ENCODE peak calls at places on chromosomes 11 and 22, in six cellular contexts. C is EL, V is kidney, U is HCT116, H is A673, F is T-helper 9 cell. E is an unnamed sample.

GRCh38 chr11:58573451-58574104 is 2.1 kb downstream of the LPXN start:
- DNase-seq in C (peak; percentile 91), V (no peak), U (no peak), H (peak; percentile 68), F (peak; percentile 49), E (no peak)

GRCh38 chr11:72721689-72722049 is 30.5 kb downstream of the ARAP1 start:
- DNase-seq in C (peak; percentile 30), V (peak; percentile 85), U (no peak), H (peak; percentile 28), F (peak; percentile 32), E (peak; percentile 70)

GRCh38 chr11:100403817-100404216 is 283.3 kb upstream of the ARHGAP42 start:
- DNase-seq in C (peak; percentile 84), V (no peak), U (no peak), H (no peak), F (no peak), E (no peak)

GRCh38 chr22:26585104-26585790 is 4.7 kb downstream of the TPST2 start:
- DNase-seq in C (peak; percentile 98), V (no peak), U (no peak), H (peak; percentile 45), F (no peak), E (peak; percentile 95)

GRCh38 chr11:75946531-75947530 is 131.8 kb downstream of the UVRAG start:
- DNase-seq in C (no peak), V (no peak), U (peak; percentile 6), H (peak; percentile 80), F (no peak), E (no peak)

GRCh38 chr11:130344846-130345245 is 30.1 kb upstream of the ZBTB44 start:
- DNase-seq in C (no peak), V (no peak), U (no peak), H (no peak), F (no peak), E (no peak)

GRCh38 chr22:23402275-23403151 is 177.6 kb downstream of the IGLL1 start:
- DNase-seq in C (peak; percentile 31), V (peak; percentile 90), U (peak; percentile 66), H (peak; percentile 73), F (no peak), E (peak; percentile 59)

GRCh38 chr11:132068556-132068955 is 698.1 kb downstream of the NTM start:
- DNase-seq in C (no peak), V (no peak), U (no peak), H (no peak), F (no peak), E (no peak)

GRCh38 chr11:115170133-115170815 is 333.9 kb downstream of the CADM1 start:
- DNase-seq in C (peak; percentile 4), V (no peak), U (no peak), H (peak; percentile 48), F (no peak), E (no peak)

GRCh38 chr22:46620588-46621242 is 529 bp downstream of the GRAMD4 start:
- DNase-seq in C (no peak), V (no peak), U (no peak), H (no peak), F (no peak), E (no peak)

GRCh38 chr11:128318856-128319474 is 268.4 kb downstream of the ETS1 start:
- DNase-seq in C (peak; percentile 36), V (no peak), U (no peak), H (no peak), F (peak; percentile 53), E (no peak)

GRCh38 chr11:12808519-12808918 is 134.3 kb downstream of the TEAD1 start:
- DNase-seq in C (peak; percentile 72), V (no peak), U (no peak), H (no peak), F (no peak), E (no peak)

GRCh38 chr11:6962141-6962540 is 35.9 kb downstream of the ZNF215 start:
- DNase-seq in C (no peak), V (no peak), U (no peak), H (no peak), F (no peak), E (no peak)

GRCh38 chr11:62546937-62547625 is 475 bp upstream of the AHNAK start:
- DNase-seq in C (peak; percentile 71), V (peak; percentile 84), U (no peak), H (peak; percentile 46), F (no peak), E (no peak)

GRCh38 chr11:35031869-35032268 is 107.1 kb upstream of the CD44 start:
- DNase-seq in C (peak; percentile 93), V (no peak), U (no peak), H (no peak), F (no peak), E (no peak)

GRCh38 chr22:45575607-45576272 is 73.1 kb downstream of the FBLN1 start:
- DNase-seq in C (no peak), V (peak; percentile 75), U (no peak), H (no peak), F (no peak), E (no peak)

GRCh38 chr11:16856022-16856471 is 117.6 kb downstream of the C11orf58 start:
- DNase-seq in C (no peak), V (no peak), U (no peak), H (no peak), F (no peak), E (no peak)

GRCh38 chr22:24996420-24996952 is 44.0 kb downstream of the KIAA1671 start:
- DNase-seq in C (peak; percentile 24), V (no peak), U (peak; percentile 49), H (peak; percentile 58), F (no peak), E (no peak)